ENCODE peak calls at places on chromosomes 7 and 10, in four cellular contexts. One of them, this sample, is unnamed.

GRCh38 chr10:52115823-52116222 is 198.3 kb upstream of the DKK1 start:
- DNase-seq in AG20443: no peak
- DNase-seq in neural crest cell: no peak
- DNase-seq in small intestine: no peak
- DNase-seq in this sample: no peak

GRCh38 chr7:121083138-121083789 is 94.8 kb downstream of the CPED1 start:
- DNase-seq in AG20443: peak
- DNase-seq in neural crest cell: no peak
- DNase-seq in small intestine: no peak
- DNase-seq in this sample: no peak

GRCh38 chr10:77877461-77878344 is 48.9 kb downstream of the DLG5 start:
- DNase-seq in AG20443: no peak
- DNase-seq in neural crest cell: peak
- DNase-seq in small intestine: no peak
- DNase-seq in this sample: peak

GRCh38 chr7:151794508-151795167 is 82.3 kb downstream of the PRKAG2 start:
- DNase-seq in AG20443: no peak
- DNase-seq in neural crest cell: no peak
- DNase-seq in small intestine: no peak
- DNase-seq in this sample: no peak

GRCh38 chr10:1267568-1267967 is 211.4 kb downstream of the WDR37 start:
- DNase-seq in AG20443: no peak
- DNase-seq in neural crest cell: no peak
- DNase-seq in small intestine: no peak
- DNase-seq in this sample: no peak

GRCh38 chr7:27134392-27134791 is 3.8 kb upstream of the HOXA4 start:
- DNase-seq in AG20443: peak
- DNase-seq in neural crest cell: no peak
- DNase-seq in small intestine: no peak
- DNase-seq in this sample: no peak

GRCh38 chr7:69042138-69042537 is 556.1 kb upstream of the AUTS2 start:
- DNase-seq in AG20443: no peak
- DNase-seq in neural crest cell: no peak
- DNase-seq in small intestine: no peak
- DNase-seq in this sample: no peak

GRCh38 chr10:78966844-78967488 is 101.8 kb upstream of the ZMIZ1 start:
- DNase-seq in AG20443: no peak
- DNase-seq in neural crest cell: no peak
- DNase-seq in small intestine: no peak
- DNase-seq in this sample: no peak

GRCh38 chr7:130242198-130243014 is 24.3 kb upstream of the CPA2 start:
- DNase-seq in AG20443: peak
- DNase-seq in neural crest cell: peak
- DNase-seq in small intestine: peak
- DNase-seq in this sample: peak

GRCh38 chr10:6030217-6030616 is 31.9 kb downstream of the IL2RA start:
- DNase-seq in AG20443: no peak
- DNase-seq in neural crest cell: no peak
- DNase-seq in small intestine: no peak
- DNase-seq in this sample: no peak

GRCh38 chr10:86970152-86970886 is 2.0 kb downstream of the ADIRF start:
- DNase-seq in AG20443: peak
- DNase-seq in neural crest cell: no peak
- DNase-seq in small intestine: no peak
- DNase-seq in this sample: no peak

GRCh38 chr10:129971381-129972144 is 7.5 kb upstream of the EBF3 start:
- DNase-seq in AG20443: peak
- DNase-seq in neural crest cell: no peak
- DNase-seq in small intestine: peak
- DNase-seq in this sample: no peak

GRCh38 chr10:119701861-119702260 is 24.0 kb upstream of the INPP5F start:
- DNase-seq in AG20443: no peak
- DNase-seq in neural crest cell: no peak
- DNase-seq in small intestine: no peak
- DNase-seq in this sample: no peak